ENCODE peak calls at places on chromosomes 2 and 18, in six cellular contexts. One of them, this sample, is unnamed. For H3K36me3, the result is how much of the 10 kb centered on the place peaks cover.

GRCh38 chr2:224668123-224668909 is 47.8 kb downstream of the CCDC195 start:
- DNase-seq in uterus: no peak
- DNase-seq in effector memory CD4-positive, alpha-beta T cell: no peak
- DNase-seq in lower lobe of right lung: no peak
- DNase-seq in aorta: no peak
- DNase-seq in CD8-positive, alpha-beta T cell: no peak
- DNase-seq in this sample: no peak

GRCh38 chr2:232382331-232383225 is 4.0 kb downstream of the ALPP start:
- DNase-seq in uterus: no peak
- DNase-seq in effector memory CD4-positive, alpha-beta T cell: no peak
- DNase-seq in lower lobe of right lung: peak
- DNase-seq in aorta: peak
- DNase-seq in CD8-positive, alpha-beta T cell: no peak
- DNase-seq in this sample: no peak

GRCh38 chr2:241150660-241151530 is 628 bp downstream of the PPP1R7 start:
- DNase-seq in uterus: no peak
- DNase-seq in effector memory CD4-positive, alpha-beta T cell: no peak
- DNase-seq in lower lobe of right lung: no peak
- DNase-seq in aorta: no peak
- DNase-seq in CD8-positive, alpha-beta T cell: no peak
- DNase-seq in this sample: no peak

GRCh38 chr2:219687882-219688559 is 60.6 kb downstream of the SLC4A3 start:
- DNase-seq in uterus: no peak
- DNase-seq in effector memory CD4-positive, alpha-beta T cell: no peak
- DNase-seq in lower lobe of right lung: no peak
- DNase-seq in aorta: no peak
- DNase-seq in CD8-positive, alpha-beta T cell: no peak
- DNase-seq in this sample: no peak

GRCh38 chr2:20575935-20576597 is 74.8 kb downstream of the HS1BP3 start:
- DNase-seq in uterus: no peak
- DNase-seq in effector memory CD4-positive, alpha-beta T cell: no peak
- DNase-seq in lower lobe of right lung: no peak
- DNase-seq in aorta: no peak
- DNase-seq in CD8-positive, alpha-beta T cell: no peak
- DNase-seq in this sample: no peak

GRCh38 chr2:191351298-191351697 is 106.1 kb downstream of the MYO1B start:
- DNase-seq in uterus: no peak
- DNase-seq in effector memory CD4-positive, alpha-beta T cell: no peak
- DNase-seq in lower lobe of right lung: no peak
- DNase-seq in aorta: no peak
- DNase-seq in CD8-positive, alpha-beta T cell: no peak
- DNase-seq in this sample: no peak

GRCh38 chr18:56233595-56233994 is 404.8 kb downstream of the TXNL1 start:
- DNase-seq in uterus: peak
- DNase-seq in effector memory CD4-positive, alpha-beta T cell: no peak
- DNase-seq in lower lobe of right lung: no peak
- DNase-seq in aorta: peak
- DNase-seq in CD8-positive, alpha-beta T cell: no peak
- DNase-seq in this sample: no peak

GRCh38 chr2:69978157-69978904 is 16.9 kb upstream of the ASPRV1 start:
- DNase-seq in uterus: no peak
- DNase-seq in effector memory CD4-positive, alpha-beta T cell: no peak
- DNase-seq in lower lobe of right lung: no peak
- DNase-seq in aorta: no peak
- DNase-seq in CD8-positive, alpha-beta T cell: no peak
- DNase-seq in this sample: no peak

GRCh38 chr2:238060096-238060541 is 682 bp upstream of the SCLY start:
- DNase-seq in uterus: no peak
- DNase-seq in effector memory CD4-positive, alpha-beta T cell: no peak
- DNase-seq in lower lobe of right lung: no peak
- DNase-seq in aorta: no peak
- DNase-seq in CD8-positive, alpha-beta T cell: no peak
- DNase-seq in this sample: no peak

GRCh38 chr2:157480182-157480961 is 36.5 kb upstream of the CYTIP start:
- DNase-seq in uterus: no peak
- DNase-seq in effector memory CD4-positive, alpha-beta T cell: no peak
- DNase-seq in lower lobe of right lung: peak
- DNase-seq in aorta: peak
- DNase-seq in CD8-positive, alpha-beta T cell: no peak
- DNase-seq in this sample: no peak

GRCh38 chr2:231614559-231615057 is 21.9 kb downstream of the TEX44 start:
- DNase-seq in uterus: peak
- DNase-seq in effector memory CD4-positive, alpha-beta T cell: no peak
- DNase-seq in lower lobe of right lung: peak
- DNase-seq in aorta: peak
- DNase-seq in CD8-positive, alpha-beta T cell: peak
- DNase-seq in this sample: no peak

GRCh38 chr2:86513948-86514660 is 49.1 kb downstream of the CHMP3 start:
- DNase-seq in uterus: no peak
- DNase-seq in effector memory CD4-positive, alpha-beta T cell: no peak
- DNase-seq in lower lobe of right lung: no peak
- DNase-seq in aorta: no peak
- DNase-seq in CD8-positive, alpha-beta T cell: no peak
- DNase-seq in this sample: no peak

GRCh38 chr18:26074256-26074655 is 16.2 kb downstream of the SS18 start:
- DNase-seq in uterus: no peak
- DNase-seq in effector memory CD4-positive, alpha-beta T cell: no peak
- DNase-seq in lower lobe of right lung: no peak
- DNase-seq in aorta: no peak
- DNase-seq in CD8-positive, alpha-beta T cell: no peak
- DNase-seq in this sample: no peak
- H3K36me3 ChIP-seq in uterus: under half
- H3K36me3 ChIP-seq in effector memory CD4-positive, alpha-beta T cell: under half
- H3K36me3 ChIP-seq in lower lobe of right lung: half or more
- H3K36me3 ChIP-seq in aorta: under half
- H3K36me3 ChIP-seq in CD8-positive, alpha-beta T cell: under half
- H3K36me3 ChIP-seq in this sample: under half

GRCh38 chr2:64950226-64951160 is 38.7 kb upstream of the SLC1A4 start:
- DNase-seq in uterus: no peak
- DNase-seq in effector memory CD4-positive, alpha-beta T cell: no peak
- DNase-seq in lower lobe of right lung: no peak
- DNase-seq in aorta: no peak
- DNase-seq in CD8-positive, alpha-beta T cell: no peak
- DNase-seq in this sample: no peak

GRCh38 chr2:64955467-64955866 is 33.7 kb upstream of the SLC1A4 start:
- DNase-seq in uterus: no peak
- DNase-seq in effector memory CD4-positive, alpha-beta T cell: no peak
- DNase-seq in lower lobe of right lung: no peak
- DNase-seq in aorta: no peak
- DNase-seq in CD8-positive, alpha-beta T cell: no peak
- DNase-seq in this sample: no peak

GRCh38 chr2:64951306-64951953 is 37.8 kb upstream of the SLC1A4 start:
- DNase-seq in uterus: no peak
- DNase-seq in effector memory CD4-positive, alpha-beta T cell: no peak
- DNase-seq in lower lobe of right lung: no peak
- DNase-seq in aorta: no peak
- DNase-seq in CD8-positive, alpha-beta T cell: no peak
- DNase-seq in this sample: no peak

GRCh38 chr2:64952896-64953482 is 36.2 kb upstream of the SLC1A4 start:
- DNase-seq in uterus: no peak
- DNase-seq in effector memory CD4-positive, alpha-beta T cell: no peak
- DNase-seq in lower lobe of right lung: no peak
- DNase-seq in aorta: no peak
- DNase-seq in CD8-positive, alpha-beta T cell: no peak
- DNase-seq in this sample: no peak

DNA sequence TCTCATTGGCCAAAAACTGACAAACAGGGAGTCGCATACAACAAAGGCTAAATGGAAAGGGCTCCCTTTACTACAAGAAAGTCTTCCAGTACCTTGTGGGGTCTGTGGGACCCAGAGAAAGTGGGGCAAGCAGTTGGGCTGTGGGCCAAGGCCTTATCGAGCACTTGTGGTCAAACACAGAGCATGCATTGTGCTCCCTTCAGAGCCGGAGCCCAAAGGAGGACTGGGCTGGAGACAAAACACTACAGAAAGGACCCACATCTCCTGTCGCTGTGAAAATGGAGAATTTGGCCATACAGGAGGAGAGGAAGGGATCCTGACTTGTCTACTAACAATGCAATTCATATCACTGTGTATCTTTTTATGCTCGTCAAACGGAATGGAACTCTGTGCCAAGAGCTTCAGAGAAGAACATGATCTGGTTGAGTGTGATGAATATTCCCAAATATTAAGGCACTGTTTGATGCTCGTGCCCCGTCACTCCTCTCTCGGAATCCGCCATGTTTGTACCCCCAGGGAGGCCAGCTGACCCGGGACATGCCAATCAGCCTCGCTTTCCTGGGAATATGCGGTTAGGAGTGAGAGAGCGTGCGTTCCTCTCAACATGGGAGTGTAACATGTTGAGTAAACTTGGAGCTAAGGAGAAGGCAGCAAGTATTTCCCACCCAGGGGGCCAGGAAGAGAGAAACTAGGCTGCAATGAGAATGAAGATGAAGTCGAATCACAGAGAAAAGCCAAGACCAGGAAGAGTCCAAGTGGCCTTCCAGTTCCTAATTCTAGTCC is 36.9 kb upstream of the SLC1A4 start:
- DNase-seq in uterus: no peak
- DNase-seq in effector memory CD4-positive, alpha-beta T cell: no peak
- DNase-seq in lower lobe of right lung: no peak
- DNase-seq in aorta: no peak
- DNase-seq in CD8-positive, alpha-beta T cell: no peak
- DNase-seq in this sample: no peak
- H3K4me3 ChIP-seq in uterus: no peak
- H3K4me3 ChIP-seq in effector memory CD4-positive, alpha-beta T cell: no peak
- H3K4me3 ChIP-seq in lower lobe of right lung: no peak
- H3K4me3 ChIP-seq in aorta: no peak
- H3K4me3 ChIP-seq in CD8-positive, alpha-beta T cell: no peak
- H3K4me3 ChIP-seq in this sample: no peak

GRCh38 chr2:124025349-124025720 is 248 bp downstream of the CNTNAP5 start:
- DNase-seq in uterus: no peak
- DNase-seq in effector memory CD4-positive, alpha-beta T cell: no peak
- DNase-seq in lower lobe of right lung: no peak
- DNase-seq in aorta: no peak
- DNase-seq in CD8-positive, alpha-beta T cell: no peak
- DNase-seq in this sample: no peak

GRCh38 chr2:124032799-124033198 is 7.7 kb downstream of the CNTNAP5 start:
- DNase-seq in uterus: no peak
- DNase-seq in effector memory CD4-positive, alpha-beta T cell: no peak
- DNase-seq in lower lobe of right lung: no peak
- DNase-seq in aorta: no peak
- DNase-seq in CD8-positive, alpha-beta T cell: no peak
- DNase-seq in this sample: no peak

GRCh38 chr2:124024491-124025348 is at the start of gene CNTNAP5:
- DNase-seq in uterus: no peak
- DNase-seq in effector memory CD4-positive, alpha-beta T cell: no peak
- DNase-seq in lower lobe of right lung: peak
- DNase-seq in aorta: peak
- DNase-seq in CD8-positive, alpha-beta T cell: no peak
- DNase-seq in this sample: no peak

GRCh38 chr2:124025896-124026295 is 809 bp downstream of the CNTNAP5 start:
- DNase-seq in uterus: no peak
- DNase-seq in effector memory CD4-positive, alpha-beta T cell: no peak
- DNase-seq in lower lobe of right lung: no peak
- DNase-seq in aorta: no peak
- DNase-seq in CD8-positive, alpha-beta T cell: no peak
- DNase-seq in this sample: no peak

DNA sequence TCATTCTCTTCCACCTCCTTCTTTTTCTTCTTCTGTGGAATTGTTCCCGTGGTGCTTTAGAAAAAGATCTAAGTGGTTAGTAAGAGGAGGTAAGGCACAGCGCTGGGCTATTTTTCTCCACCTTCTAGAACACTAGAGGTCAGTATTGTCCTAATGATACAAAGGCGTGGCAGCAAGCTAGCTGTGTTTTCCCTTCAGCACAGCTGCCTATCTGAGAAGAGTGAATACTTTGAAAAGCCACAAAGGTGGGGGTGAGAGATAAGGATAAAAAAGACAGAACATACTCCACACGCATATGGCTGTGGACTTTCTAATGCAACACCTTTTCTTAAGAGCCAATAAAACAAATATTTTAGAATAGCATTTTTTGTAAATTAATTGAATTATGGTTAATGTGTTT is 2.1 kb downstream of the CNTNAP5 start:
- DNase-seq in uterus: no peak
- DNase-seq in effector memory CD4-positive, alpha-beta T cell: no peak
- DNase-seq in lower lobe of right lung: no peak
- DNase-seq in aorta: no peak
- DNase-seq in CD8-positive, alpha-beta T cell: no peak
- DNase-seq in this sample: no peak
- H3K27ac ChIP-seq in uterus: no peak
- H3K27ac ChIP-seq in effector memory CD4-positive, alpha-beta T cell: no peak
- H3K27ac ChIP-seq in lower lobe of right lung: no peak
- H3K27ac ChIP-seq in aorta: no peak
- H3K27ac ChIP-seq in CD8-positive, alpha-beta T cell: no peak
- H3K27ac ChIP-seq in this sample: no peak

DNA sequence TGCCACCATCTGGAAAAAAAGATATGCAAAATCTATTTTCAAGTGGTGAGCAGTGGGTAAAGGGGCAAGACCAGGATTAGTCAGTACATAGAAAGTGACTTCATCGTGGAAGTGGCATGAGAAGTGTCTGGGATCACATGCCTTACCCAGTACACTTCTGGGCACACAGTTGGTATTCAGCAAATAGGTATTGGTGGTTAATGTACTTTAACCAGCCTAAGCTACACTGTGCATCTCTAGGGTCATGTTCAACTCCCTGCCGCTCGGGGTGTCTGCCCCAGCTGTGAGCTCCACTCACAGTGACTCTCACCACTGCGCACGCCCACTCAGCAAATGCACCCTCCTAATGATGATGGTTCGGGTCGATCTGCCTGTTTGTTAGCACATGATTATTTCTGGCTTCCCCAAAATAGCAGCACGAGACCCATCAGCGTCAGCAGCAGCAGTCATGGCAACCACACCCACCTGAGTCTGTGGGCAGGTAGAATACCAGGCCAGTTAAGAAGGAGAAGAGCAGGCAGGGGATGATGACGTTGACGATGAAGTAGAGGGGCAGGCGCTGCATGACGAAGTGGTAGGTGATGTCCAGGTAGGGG is 11.1 kb downstream of the CHRNA1 start:
- DNase-seq in uterus: no peak
- DNase-seq in effector memory CD4-positive, alpha-beta T cell: no peak
- DNase-seq in lower lobe of right lung: no peak
- DNase-seq in aorta: no peak
- DNase-seq in CD8-positive, alpha-beta T cell: peak
- DNase-seq in this sample: no peak
- H3K36me3 ChIP-seq in uterus: under half
- H3K36me3 ChIP-seq in effector memory CD4-positive, alpha-beta T cell: under half
- H3K36me3 ChIP-seq in lower lobe of right lung: under half
- H3K36me3 ChIP-seq in aorta: under half
- H3K36me3 ChIP-seq in CD8-positive, alpha-beta T cell: under half
- H3K36me3 ChIP-seq in this sample: under half

This sample was measured in naive thymus-derived CD4-positive, alpha-beta T cell.